ENCODE peak calls at places on chromosomes 5 and 9, in five cellular contexts. One of them, this sample, is unnamed.

GRCh38 chr9:125759812-125760134 is 12.6 kb downstream of the PBX3 start:
- DNase-seq in PC-9: no peak
- DNase-seq in GM10248: no peak
- DNase-seq in activated B cell treated with CpG ODN at 0.5 μM for 24 hours: no peak
- DNase-seq in foreskin fibroblast: peak; percentile 30
- DNase-seq in this sample: no peak

GRCh38 chr9:130607640-130608420 is 28.5 kb downstream of the FUBP3 start:
- DNase-seq in GM10248: no peak
- DNase-seq in foreskin fibroblast: peak; percentile 77
- DNase-seq in activated B cell treated with CpG ODN at 0.5 μM for 24 hours: no peak
- DNase-seq in PC-9: no peak
- DNase-seq in this sample: no peak

GRCh38 chr5:146291421-146292074 is 47.1 kb upstream of the POU4F3 start:
- DNase-seq in GM10248: peak; percentile 52
- DNase-seq in PC-9: no peak
- DNase-seq in foreskin fibroblast: peak; percentile 53
- DNase-seq in activated B cell treated with CpG ODN at 0.5 μM for 24 hours: no peak
- DNase-seq in this sample: no peak

GRCh38 chr9:83056180-83056579 is 6.8 kb downstream of the RASEF start:
- DNase-seq in foreskin fibroblast: no peak
- DNase-seq in PC-9: no peak
- DNase-seq in activated B cell treated with CpG ODN at 0.5 μM for 24 hours: no peak
- DNase-seq in GM10248: no peak
- DNase-seq in this sample: no peak

GRCh38 chr9:70011366-70011765 is 32.3 kb upstream of the MAMDC2 start:
- DNase-seq in activated B cell treated with CpG ODN at 0.5 μM for 24 hours: no peak
- DNase-seq in GM10248: no peak
- DNase-seq in foreskin fibroblast: peak; percentile 24
- DNase-seq in PC-9: no peak
- DNase-seq in this sample: no peak

GRCh38 chr5:1765880-1766235 is 33.8 kb downstream of the MRPL36 start:
- DNase-seq in foreskin fibroblast: no peak
- DNase-seq in PC-9: no peak
- DNase-seq in activated B cell treated with CpG ODN at 0.5 μM for 24 hours: no peak
- DNase-seq in GM10248: no peak
- DNase-seq in this sample: no peak

GRCh38 chr5:148740966-148741742 is 85.3 kb upstream of the ADRB2 start:
- DNase-seq in PC-9: peak; percentile 65
- DNase-seq in GM10248: peak; percentile 38
- DNase-seq in activated B cell treated with CpG ODN at 0.5 μM for 24 hours: no peak
- DNase-seq in foreskin fibroblast: peak; percentile 87
- DNase-seq in this sample: no peak

GRCh38 chr5:172758077-172758835 is 12.7 kb downstream of the DUSP1 start:
- DNase-seq in GM10248: no peak
- DNase-seq in PC-9: peak; percentile 92
- DNase-seq in foreskin fibroblast: peak; percentile 75
- DNase-seq in activated B cell treated with CpG ODN at 0.5 μM for 24 hours: no peak
- DNase-seq in this sample: no peak

GRCh38 chr5:126450388-126450787 is 27.2 kb downstream of the GRAMD2B start:
- DNase-seq in activated B cell treated with CpG ODN at 0.5 μM for 24 hours: no peak
- DNase-seq in GM10248: peak; percentile 38
- DNase-seq in foreskin fibroblast: no peak
- DNase-seq in PC-9: no peak
- DNase-seq in this sample: no peak

GRCh38 chr9:27856054-27856453 is 282.8 kb upstream of the C9orf72 start:
- DNase-seq in foreskin fibroblast: no peak
- DNase-seq in PC-9: no peak
- DNase-seq in GM10248: no peak
- DNase-seq in activated B cell treated with CpG ODN at 0.5 μM for 24 hours: no peak
- DNase-seq in this sample: no peak

GRCh38 chr5:181035991-181036815 is 3.9 kb upstream of the BTNL9 start:
- DNase-seq in foreskin fibroblast: no peak
- DNase-seq in PC-9: no peak
- DNase-seq in GM10248: no peak
- DNase-seq in activated B cell treated with CpG ODN at 0.5 μM for 24 hours: no peak
- DNase-seq in this sample: no peak

GRCh38 chr5:28110756-28111155 is 1072.4 kb upstream of the CDH9 start:
- DNase-seq in GM10248: no peak
- DNase-seq in foreskin fibroblast: no peak
- DNase-seq in activated B cell treated with CpG ODN at 0.5 μM for 24 hours: no peak
- DNase-seq in PC-9: no peak
- DNase-seq in this sample: no peak

GRCh38 chr9:70229579-70229978 is 29.2 kb upstream of the SMC5 start:
- DNase-seq in activated B cell treated with CpG ODN at 0.5 μM for 24 hours: no peak
- DNase-seq in GM10248: no peak
- DNase-seq in PC-9: no peak
- DNase-seq in foreskin fibroblast: peak; percentile 70
- DNase-seq in this sample: no peak

GRCh38 chr9:130872912-130873503 is 23.6 kb downstream of the QRFP start:
- DNase-seq in GM10248: no peak
- DNase-seq in PC-9: no peak
- DNase-seq in activated B cell treated with CpG ODN at 0.5 μM for 24 hours: no peak
- DNase-seq in foreskin fibroblast: no peak
- DNase-seq in this sample: no peak

GRCh38 chr9:98256632-98257218 is 1.3 kb upstream of the TBC1D2 start:
- DNase-seq in activated B cell treated with CpG ODN at 0.5 μM for 24 hours: no peak
- DNase-seq in foreskin fibroblast: peak; percentile 11
- DNase-seq in PC-9: no peak
- DNase-seq in GM10248: no peak
- DNase-seq in this sample: no peak

GRCh38 chr5:75373862-75374261 is 36.8 kb downstream of the HMGCR start:
- DNase-seq in PC-9: no peak
- DNase-seq in GM10248: no peak
- DNase-seq in activated B cell treated with CpG ODN at 0.5 μM for 24 hours: no peak
- DNase-seq in foreskin fibroblast: no peak
- DNase-seq in this sample: no peak

GRCh38 chr9:109705515-109705914 is 74.5 kb upstream of the PALM2AKAP2 start:
- DNase-seq in GM10248: no peak
- DNase-seq in foreskin fibroblast: peak; percentile 56
- DNase-seq in activated B cell treated with CpG ODN at 0.5 μM for 24 hours: no peak
- DNase-seq in PC-9: no peak
- DNase-seq in this sample: no peak
- TF ChIP-seq CTCF in GM10248: no peak
- TF ChIP-seq CTCF in foreskin fibroblast: no peak
- TF ChIP-seq CTCF in activated B cell treated with CpG ODN at 0.5 μM for 24 hours: no peak
- TF ChIP-seq CTCF in PC-9: no peak
- TF ChIP-seq CTCF in this sample: no peak

GRCh38 chr5:135179308-135179980 is 145.4 kb upstream of the PITX1 start:
- DNase-seq in activated B cell treated with CpG ODN at 0.5 μM for 24 hours: no peak
- DNase-seq in GM10248: no peak
- DNase-seq in foreskin fibroblast: no peak
- DNase-seq in PC-9: peak; percentile 74
- DNase-seq in this sample: no peak
- TF ChIP-seq CTCF in activated B cell treated with CpG ODN at 0.5 μM for 24 hours: no peak
- TF ChIP-seq CTCF in GM10248: no peak
- TF ChIP-seq CTCF in foreskin fibroblast: no peak
- TF ChIP-seq CTCF in PC-9: no peak
- TF ChIP-seq CTCF in this sample: no peak

GRCh38 chr5:165161204-165161603 is 1655.8 kb downstream of the MAT2B start:
- DNase-seq in foreskin fibroblast: no peak
- DNase-seq in PC-9: no peak
- DNase-seq in GM10248: no peak
- DNase-seq in activated B cell treated with CpG ODN at 0.5 μM for 24 hours: no peak
- DNase-seq in this sample: no peak
- TF ChIP-seq CTCF in foreskin fibroblast: no peak
- TF ChIP-seq CTCF in PC-9: peak; percentile 35
- TF ChIP-seq CTCF in GM10248: no peak
- TF ChIP-seq CTCF in activated B cell treated with CpG ODN at 0.5 μM for 24 hours: no peak
- TF ChIP-seq CTCF in this sample: no peak

DNA sequence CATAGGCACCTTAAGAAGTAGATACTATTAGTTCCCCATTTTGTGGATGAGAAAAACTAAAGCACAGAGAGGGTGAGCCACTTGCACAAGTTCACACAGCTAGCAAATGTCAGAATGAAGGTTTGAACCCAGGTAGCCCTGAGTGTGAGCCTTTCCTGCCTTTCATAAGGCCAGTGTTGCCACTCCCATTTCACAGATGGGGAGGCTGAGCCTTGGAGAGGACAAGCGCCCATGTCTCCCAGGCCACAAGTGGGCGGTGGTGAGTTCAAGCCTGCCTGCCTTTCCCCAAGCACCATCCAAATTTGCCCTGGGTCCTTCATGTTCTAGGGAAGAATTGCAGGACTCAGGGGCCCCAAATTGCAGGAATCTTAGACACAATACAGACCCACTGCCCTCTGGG is 50.6 kb downstream of the LHX2 start:
- DNase-seq in PC-9: no peak
- DNase-seq in foreskin fibroblast: no peak
- DNase-seq in GM10248: no peak
- DNase-seq in activated B cell treated with CpG ODN at 0.5 μM for 24 hours: no peak
- DNase-seq in this sample: no peak
- TF ChIP-seq CTCF in PC-9: peak; percentile 33
- TF ChIP-seq CTCF in foreskin fibroblast: peak; percentile 10
- TF ChIP-seq CTCF in GM10248: peak; percentile 32
- TF ChIP-seq CTCF in activated B cell treated with CpG ODN at 0.5 μM for 24 hours: no peak
- TF ChIP-seq CTCF in this sample: no peak

GRCh38 chr5:144139586-144139985 is 30.9 kb downstream of the YIPF5 start:
- DNase-seq in PC-9: no peak
- DNase-seq in GM10248: no peak
- DNase-seq in foreskin fibroblast: peak; percentile 78
- DNase-seq in activated B cell treated with CpG ODN at 0.5 μM for 24 hours: no peak
- DNase-seq in this sample: no peak
- TF ChIP-seq CTCF in PC-9: no peak
- TF ChIP-seq CTCF in GM10248: no peak
- TF ChIP-seq CTCF in foreskin fibroblast: peak; percentile 56
- TF ChIP-seq CTCF in activated B cell treated with CpG ODN at 0.5 μM for 24 hours: no peak
- TF ChIP-seq CTCF in this sample: no peak

GRCh38 chr5:89105171-89105695 is 222.2 kb upstream of the MEF2C start:
- DNase-seq in GM10248: no peak
- DNase-seq in activated B cell treated with CpG ODN at 0.5 μM for 24 hours: no peak
- DNase-seq in foreskin fibroblast: no peak
- DNase-seq in PC-9: no peak
- DNase-seq in this sample: no peak
- TF ChIP-seq CTCF in GM10248: no peak
- TF ChIP-seq CTCF in activated B cell treated with CpG ODN at 0.5 μM for 24 hours: no peak
- TF ChIP-seq CTCF in foreskin fibroblast: no peak
- TF ChIP-seq CTCF in PC-9: no peak
- TF ChIP-seq CTCF in this sample: no peak

GRCh38 chr9:38390851-38391250 is 1.7 kb upstream of the ALDH1B1 start:
- DNase-seq in activated B cell treated with CpG ODN at 0.5 μM for 24 hours: no peak
- DNase-seq in foreskin fibroblast: no peak
- DNase-seq in PC-9: no peak
- DNase-seq in GM10248: no peak
- DNase-seq in this sample: no peak

GRCh38 chr9:38393128-38393809 is 767 bp downstream of the ALDH1B1 start:
- DNase-seq in PC-9: no peak
- DNase-seq in foreskin fibroblast: peak; percentile 27
- DNase-seq in activated B cell treated with CpG ODN at 0.5 μM for 24 hours: no peak
- DNase-seq in GM10248: no peak
- DNase-seq in this sample: no peak

GRCh38 chr9:38394419-38394818 is 1.9 kb downstream of the ALDH1B1 start:
- DNase-seq in PC-9: no peak
- DNase-seq in foreskin fibroblast: no peak
- DNase-seq in activated B cell treated with CpG ODN at 0.5 μM for 24 hours: no peak
- DNase-seq in GM10248: no peak
- DNase-seq in this sample: no peak

GRCh38 chr9:38391278-38392118 is 1.0 kb upstream of the ALDH1B1 start:
- DNase-seq in PC-9: no peak
- DNase-seq in GM10248: no peak
- DNase-seq in activated B cell treated with CpG ODN at 0.5 μM for 24 hours: no peak
- DNase-seq in foreskin fibroblast: no peak
- DNase-seq in this sample: no peak

DNA sequence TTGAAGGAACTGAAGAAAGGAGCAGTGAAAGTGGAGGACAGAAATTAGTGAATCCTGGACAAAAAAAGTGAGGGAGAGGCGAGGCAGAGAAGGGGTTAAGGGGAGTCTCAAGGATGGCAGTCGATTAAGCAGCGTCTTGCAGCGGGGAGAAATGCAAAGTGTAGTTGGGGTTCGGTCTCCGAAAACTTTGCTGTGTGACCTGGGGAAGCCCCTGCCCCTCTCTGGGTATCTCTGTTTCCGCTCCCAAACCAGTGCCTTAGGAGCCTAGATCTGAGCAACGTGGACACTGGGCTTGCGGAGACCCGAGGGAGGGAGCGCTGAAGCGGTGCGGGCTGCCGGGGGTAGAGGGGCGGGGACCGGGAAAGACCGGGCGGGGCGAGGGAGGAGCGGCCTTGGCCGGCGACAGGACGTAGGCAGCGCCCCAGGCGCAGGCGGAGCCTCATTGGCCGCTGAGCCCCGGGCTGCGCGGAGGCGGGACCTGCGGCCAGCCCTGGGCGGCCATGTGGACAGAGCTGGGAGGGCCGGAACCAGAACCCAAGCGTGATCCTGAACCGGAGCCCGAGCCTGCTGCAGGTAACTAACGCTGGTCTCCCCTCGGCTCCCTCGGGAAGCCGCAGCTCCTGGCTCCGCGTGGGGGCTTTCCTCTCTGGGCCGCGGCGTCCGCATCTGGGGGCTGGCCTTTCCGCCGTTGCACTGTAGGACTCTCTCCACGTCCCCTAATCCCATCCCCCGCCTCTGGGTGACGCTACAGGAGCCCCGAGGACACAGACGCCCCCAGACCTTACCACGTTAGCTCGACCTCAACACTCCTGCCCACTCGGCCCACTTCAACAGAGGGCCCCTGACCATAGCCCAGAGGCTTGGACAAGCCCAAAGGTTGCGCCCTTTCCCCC is at the start of gene ALDH1B1:
- DNase-seq in GM10248: peak; percentile 95
- DNase-seq in PC-9: peak; percentile 62
- DNase-seq in foreskin fibroblast: peak; percentile 97
- DNase-seq in activated B cell treated with CpG ODN at 0.5 μM for 24 hours: peak; percentile 74
- DNase-seq in this sample: peak; percentile 74
- TF ChIP-seq CTCF in GM10248: peak; percentile 39
- TF ChIP-seq CTCF in PC-9: no peak
- TF ChIP-seq CTCF in foreskin fibroblast: no peak
- TF ChIP-seq CTCF in activated B cell treated with CpG ODN at 0.5 μM for 24 hours: no peak
- TF ChIP-seq CTCF in this sample: no peak

GRCh38 chr9:93022721-93023520 is 35.6 kb upstream of the SUSD3 start:
- DNase-seq in GM10248: no peak
- DNase-seq in PC-9: no peak
- DNase-seq in activated B cell treated with CpG ODN at 0.5 μM for 24 hours: no peak
- DNase-seq in foreskin fibroblast: no peak
- DNase-seq in this sample: no peak
- TF ChIP-seq CTCF in GM10248: no peak
- TF ChIP-seq CTCF in PC-9: no peak
- TF ChIP-seq CTCF in activated B cell treated with CpG ODN at 0.5 μM for 24 hours: no peak
- TF ChIP-seq CTCF in foreskin fibroblast: no peak
- TF ChIP-seq CTCF in this sample: no peak